ENCODE peak calls at places on chromosome 15, in four cellular contexts. C is amniotic stem cell, Q is A673, U is nucleus accumbens. N is an unnamed sample.

GRCh38 chr15:85750807-85751730 is 43.7 kb downstream of the KLHL25 start:
- DNase-seq in U (peak; percentile 80), C (no peak), Q (no peak), N (no peak)

GRCh38 chr15:52112203-52112750 is 298 bp downstream of the BCL2L10 start:
- DNase-seq in Q (no peak), C (no peak), U (no peak), N (no peak)

GRCh38 chr15:99142562-99142961 is 37.7 kb downstream of the SYNM start:
- DNase-seq in C (no peak), U (no peak), Q (no peak), N (no peak)

GRCh38 chr15:49468440-49468839 is 45.4 kb downstream of the FGF7 start:
- DNase-seq in Q (no peak), C (no peak), U (no peak), N (peak; percentile 62)

GRCh38 chr15:85477730-85478129 is 97.3 kb downstream of the AKAP13 start:
- DNase-seq in Q (peak; percentile 61), U (no peak), C (no peak), N (peak; percentile 73)

GRCh38 chr15:61141497-61142125 is 87.5 kb downstream of the RORA start:
- DNase-seq in Q (no peak), C (no peak), U (no peak), N (no peak)

GRCh38 chr15:90037961-90038633 is 37.0 kb downstream of the ZNF710 start:
- DNase-seq in U (no peak), Q (no peak), C (no peak), N (no peak)

GRCh38 chr15:56325186-56325585 is 40.0 kb upstream of the TEX9 start:
- DNase-seq in Q (no peak), C (no peak), U (no peak), N (no peak)

GRCh38 chr15:67834593-67835348 is 5.1 kb downstream of the RNU6-1 start:
- DNase-seq in C (no peak), U (no peak), Q (no peak), N (no peak)

GRCh38 chr15:57323806-57324589 is 52.3 kb upstream of the CGNL1 start:
- DNase-seq in Q (peak; percentile 92), C (no peak), U (peak; percentile 60), N (peak; percentile 57)

GRCh38 chr15:51097553-51098330 is 3.0 kb upstream of the TNFAIP8L3 start:
- DNase-seq in C (no peak), Q (peak; percentile 50), U (no peak), N (no peak)

GRCh38 chr15:48868549-48868948 is 9.4 kb upstream of the EID1 start:
- DNase-seq in U (no peak), C (no peak), Q (peak; percentile 86), N (peak; percentile 37)

GRCh38 chr15:98522127-98522526 is 126.2 kb upstream of the IGF1R start:
- DNase-seq in C (no peak), Q (no peak), U (no peak), N (no peak)

GRCh38 chr15:38883987-38884386 is 319.4 kb upstream of the RASGRP1 start:
- DNase-seq in C (no peak), Q (no peak), U (no peak), N (no peak)

GRCh38 chr15:78766041-78766440 is 45.2 kb downstream of the ADAMTS7 start:
- DNase-seq in Q (no peak), U (no peak), C (no peak), N (no peak)

GRCh38 chr15:60731583-60732130 is 252.7 kb upstream of the ICE2 start:
- DNase-seq in C (no peak), U (no peak), Q (no peak), N (no peak)

GRCh38 chr15:38414351-38414750 is 39.6 kb upstream of the FAM98B start:
- DNase-seq in C (peak; percentile 23), Q (peak; percentile 67), U (peak; percentile 55), N (peak; percentile 83)

GRCh38 chr15:88707766-88708165 is 69.0 kb downstream of the ISG20 start:
- DNase-seq in Q (no peak), C (no peak), U (no peak), N (no peak)

GRCh38 chr15:78617131-78617915 is 3.5 kb downstream of the CHRNA3 start:
- DNase-seq in Q (no peak), C (no peak), U (no peak), N (no peak)

GRCh38 chr15:66452971-66453580 is 44.5 kb downstream of the SNAPC5 start:
- DNase-seq in Q (no peak), U (no peak), C (no peak), N (peak; percentile 18)

GRCh38 chr15:89196994-89197393 is 24.4 kb downstream of the RLBP1 start:
- DNase-seq in U (no peak), Q (no peak), C (no peak), N (peak; percentile 22)

GRCh38 chr15:94749848-94750617 is 518.7 kb downstream of the MCTP2 start:
- DNase-seq in U (no peak), Q (no peak), C (no peak), N (no peak)

GRCh38 chr15:42107483-42107882 is 13.1 kb upstream of the PLA2G4D start:
- DNase-seq in C (no peak), U (no peak), Q (peak; percentile 79), N (no peak)

GRCh38 chr15:76342382-76343201 is 6.0 kb downstream of the ISL2 start:
- DNase-seq in Q (no peak), C (no peak), U (no peak), N (no peak)

GRCh38 chr15:93164409-93164808 is 75.4 kb upstream of the RGMA start:
- DNase-seq in U (no peak), Q (no peak), C (no peak), N (no peak)

GRCh38 chr15:88586401-88587162 is 34.6 kb upstream of the AEN start:
- DNase-seq in C (no peak), Q (no peak), U (no peak), N (peak; percentile 33)

GRCh38 chr15:80163897-80164296 is 11.1 kb downstream of the FAH start:
- DNase-seq in Q (no peak), C (no peak), U (no peak), N (no peak)

GRCh38 chr15:84616235-84616634 is 15.4 kb downstream of the ZSCAN2 start:
- DNase-seq in C (no peak), U (no peak), Q (no peak), N (no peak)

GRCh38 chr15:74726774-74727164 is 1.4 kb upstream of the CYP1A1 start:
- DNase-seq in C (no peak), Q (no peak), U (no peak), N (no peak)

GRCh38 chr15:90097475-90097874 is 4.8 kb downstream of the IDH2 start:
- DNase-seq in Q (no peak), C (no peak), U (no peak), N (no peak)

GRCh38 chr15:26866298-26867198 is at the start of gene GABRA5:
- DNase-seq in Q (no peak), U (peak; percentile 53), C (no peak), N (peak; percentile 64)

GRCh38 chr15:69038508-69038907 is 24.0 kb downstream of the NOX5 start:
- DNase-seq in Q (no peak), C (no peak), U (no peak), N (no peak)

GRCh38 chr15:37814847-37815246 is 119.6 kb upstream of the TMCO5A start:
- DNase-seq in C (no peak), Q (no peak), U (no peak), N (no peak)

GRCh38 chr15:31471731-31472430 is 145.2 kb downstream of the KLF13 start:
- DNase-seq in Q (no peak), U (no peak), C (peak; percentile 68), N (no peak)

GRCh38 chr15:89419370-89419984 is 76.9 kb downstream of the RHCG start:
- DNase-seq in C (no peak), U (peak; percentile 35), Q (peak; percentile 62), N (peak; percentile 55)

GRCh38 chr15:97234841-97235240 is 725.7 kb upstream of the ARRDC4 start:
- DNase-seq in C (no peak), U (no peak), Q (peak; percentile 65), N (no peak)

GRCh38 chr15:73283341-73283962 is 85.3 kb downstream of the HCN4 start:
- DNase-seq in U (no peak), C (no peak), Q (no peak), N (no peak)

N was measured in SK-MEL-5.